ENCODE peak calls at places on chromosome X, in four cellular contexts. V, I, Q and S are unnamed samples.

GRCh38 chrX:103830848-103831247 is 1.2 kb downstream of the RAB9B start:
- ATAC-seq in V (peak; percentile 65), I (no peak), Q (no peak), S (no peak)

GRCh38 chrX:124005220-124005619 is 43.7 kb downstream of the STAG2 start:
- ATAC-seq in V (no peak), I (no peak), Q (no peak), S (no peak)

GRCh38 chrX:132876933-132877332 is 81.5 kb downstream of the HS6ST2 start:
- ATAC-seq in V (no peak), I (no peak), Q (no peak), S (no peak)

GRCh38 chrX:259692-260355 is 21.4 kb upstream of the PLCXD1 start:
- ATAC-seq in V (no peak), I (no peak), Q (peak; percentile 47), S (no peak)

GRCh38 chrX:152637649-152638442 is at the start of gene GABRQ:
- ATAC-seq in V (peak; percentile 70), I (no peak), Q (peak; percentile 22), S (peak; percentile 61)

GRCh38 chrX:19709117-19709811 is 178.1 kb downstream of the SH3KBP1 start:
- ATAC-seq in V (no peak), I (no peak), Q (no peak), S (no peak)

GRCh38 chrX:146238173-146238572 is 420.5 kb downstream of the SLITRK2 start:
- ATAC-seq in V (no peak), I (no peak), Q (no peak), S (no peak)

GRCh38 chrX:150848914-150849365 is 49.5 kb downstream of the CD99L2 start:
- ATAC-seq in V (no peak), I (no peak), Q (no peak), S (no peak)

GRCh38 chrX:112931478-112931877 is 90.8 kb upstream of the AMOT start:
- ATAC-seq in V (no peak), I (no peak), Q (no peak), S (no peak)

GRCh38 chrX:54049801-54050200 is 5.5 kb upstream of the PHF8 start:
- ATAC-seq in V (peak; percentile 61), I (no peak), Q (no peak), S (no peak)

GRCh38 chrX:47078129-47079043 is at the start of gene RGN:
- ATAC-seq in V (peak; percentile 78), I (no peak), Q (no peak), S (no peak)

GRCh38 chrX:117641913-117642656 is 474.5 kb downstream of the KLHL13 start:
- ATAC-seq in V (no peak), I (no peak), Q (no peak), S (no peak)

GRCh38 chrX:46258356-46258755 is 286.9 kb downstream of the ZNF674 start:
- ATAC-seq in V (no peak), I (no peak), Q (no peak), S (peak; percentile 33)

GRCh38 chrX:75155454-75155829 is 641 bp downstream of the ABCB7 start:
- ATAC-seq in V (peak; percentile 34), I (no peak), Q (peak; percentile 24), S (peak; percentile 44)

GRCh38 chrX:104183685-104184084 is 17.4 kb downstream of the FAM199X start:
- ATAC-seq in V (no peak), I (no peak), Q (no peak), S (no peak)

GRCh38 chrX:12010436-12010835 is 127.8 kb upstream of the FRMPD4 start:
- ATAC-seq in V (no peak), I (no peak), Q (no peak), S (no peak)

GRCh38 chrX:79336869-79337815 is 30.0 kb downstream of the ITM2A start:
- ATAC-seq in V (no peak), I (no peak), Q (no peak), S (no peak)

GRCh38 chrX:103398321-103398937 is 22.1 kb downstream of the BEX3 start:
- ATAC-seq in V (peak; percentile 52), I (no peak), Q (no peak), S (peak; percentile 88)

GRCh38 chrX:32024072-32024471 is 952.2 kb upstream of the FTHL17 start:
- ATAC-seq in V (no peak), I (no peak), Q (no peak), S (no peak)

GRCh38 chrX:12153317-12153716 is 15.0 kb downstream of the FRMPD4 start:
- ATAC-seq in V (no peak), I (no peak), Q (no peak), S (no peak)

GRCh38 chrX:118475903-118476302 is 19.7 kb upstream of the DOCK11 start:
- ATAC-seq in V (no peak), I (no peak), Q (no peak), S (no peak)

GRCh38 chrX:12771445-12772069 is 19.7 kb upstream of the PRPS2 start:
- ATAC-seq in V (peak; percentile 60), I (peak; percentile 99), Q (peak; percentile 100), S (peak; percentile 81)

GRCh38 chrX:53281321-53281822 is at the start of gene IQSEC2:
- ATAC-seq in V (peak; percentile 92), I (no peak), Q (no peak), S (peak; percentile 89)

GRCh38 chrX:17788956-17789562 is 51.8 kb downstream of the SCML1 start:
- ATAC-seq in V (no peak), I (no peak), Q (no peak), S (no peak)

GRCh38 chrX:123675154-123675553 is 57.7 kb downstream of the THOC2 start:
- ATAC-seq in V (no peak), I (no peak), Q (no peak), S (no peak)

GRCh38 chrX:154369453-154370299 is 4.8 kb downstream of the FLNA start:
- ATAC-seq in V (peak; percentile 62), I (peak; percentile 9), Q (peak; percentile 4), S (peak; percentile 64)

GRCh38 chrX:88438209-88438608 is 308.8 kb upstream of the CPXCR1 start:
- ATAC-seq in V (no peak), I (no peak), Q (no peak), S (no peak)

GRCh38 chrX:82589410-82589809 is 918.7 kb upstream of the POU3F4 start:
- ATAC-seq in V (no peak), I (no peak), Q (no peak), S (no peak)

GRCh38 chrX:79413963-79414362 is 46.8 kb upstream of the ITM2A start:
- ATAC-seq in V (no peak), I (no peak), Q (no peak), S (no peak)

GRCh38 chrX:13028871-13029336 is 15.5 kb downstream of the FAM9C start:
- ATAC-seq in V (no peak), I (no peak), Q (peak; percentile 14), S (peak; percentile 84)

GRCh38 chrX:94914235-94914634 is 1240.2 kb downstream of the FAM133A start:
- ATAC-seq in V (peak; percentile 63), I (no peak), Q (no peak), S (no peak)

GRCh38 chrX:155577682-155578081 is 35.1 kb downstream of the TMLHE start:
- ATAC-seq in V (no peak), I (peak; percentile 40), Q (peak; percentile 67), S (no peak)

GRCh38 chrX:44506688-44507087 is 36.0 kb downstream of the FUNDC1 start:
- ATAC-seq in V (no peak), I (no peak), Q (no peak), S (no peak)

GRCh38 chrX:67781132-67781531 is 237.3 kb downstream of the AR start:
- ATAC-seq in V (peak; percentile 74), I (no peak), Q (no peak), S (no peak)

GRCh38 chrX:45807572-45808425 is 607.1 kb upstream of the DIPK2B start:
- ATAC-seq in V (peak; percentile 56), I (peak; percentile 50), Q (no peak), S (peak; percentile 80)

GRCh38 chrX:118211891-118212816 is 95.5 kb upstream of the KLHL13 start:
- ATAC-seq in V (no peak), I (no peak), Q (no peak), S (peak; percentile 31)